ENCODE peak calls at places on chromosomes 12 and 14, in six cellular contexts. A is neural progenitor cell, Y is psoas muscle, O is heart left ventricle, F is adrenal gland, S is tibial artery. M is an unnamed sample.

GRCh38 chr14:68978550-68978911 is 571 bp downstream of the ACTN1 start:
- DNase-seq in Y (peak; percentile 77), A (peak; percentile 90), F (peak; percentile 78), O (peak; percentile 82), S (peak; percentile 86), M (no peak)

GRCh38 chr14:44847910-44848309 is 113.8 kb downstream of the KLHL28 start:
- DNase-seq in Y (no peak), F (no peak), O (no peak), S (no peak), A (no peak), M (peak; percentile 17)

GRCh38 chr14:59427653-59428578 is 37.3 kb downstream of the GPR135 start:
- DNase-seq in S (peak; percentile 90), O (peak; percentile 81), Y (peak; percentile 69), A (no peak), F (peak; percentile 79), M (no peak)

GRCh38 chr12:79274571-79275064 is 410.0 kb downstream of the SYT1 start:
- DNase-seq in F (no peak), O (no peak), Y (no peak), S (no peak), A (no peak), M (no peak)

GRCh38 chr12:51818567-51819300 is 29.8 kb downstream of the FIGNL2 start:
- DNase-seq in S (no peak), F (no peak), Y (peak; percentile 45), A (no peak), O (peak; percentile 6), M (no peak)

GRCh38 chr12:96294831-96295230 is 100.7 kb downstream of the ELK3 start:
- DNase-seq in S (no peak), F (no peak), O (no peak), A (no peak), Y (no peak), M (no peak)

GRCh38 chr14:49487238-49487637 is 98.9 kb downstream of the RPS29 start:
- DNase-seq in O (no peak), A (no peak), F (no peak), S (no peak), Y (no peak), M (no peak)

GRCh38 chr12:109946505-109946904 is 46.4 kb downstream of the TCHP start:
- DNase-seq in F (peak; percentile 58), S (no peak), A (peak; percentile 69), O (no peak), Y (no peak), M (no peak)

GRCh38 chr14:69685716-69686115 is 74.3 kb downstream of the SUSD6 start:
- DNase-seq in F (peak; percentile 89), Y (peak; percentile 87), A (no peak), O (peak; percentile 72), S (peak; percentile 77), M (peak; percentile 72)

GRCh38 chr12:27999521-27999920 is 27.0 kb upstream of the PTHLH start:
- DNase-seq in O (no peak), F (no peak), Y (no peak), S (no peak), A (no peak), M (peak; percentile 98)

GRCh38 chr12:7058163-7058845 is 2.2 kb upstream of the C1S start:
- DNase-seq in F (no peak), S (no peak), A (no peak), O (no peak), Y (no peak), M (no peak)

GRCh38 chr12:6538420-6539275 is 4.3 kb downstream of the GAPDH start:
- DNase-seq in A (no peak), F (peak; percentile 58), S (no peak), Y (no peak), O (no peak), M (peak; percentile 63)

GRCh38 chr12:57216014-57216891 is at the start of gene NXPH4:
- DNase-seq in Y (no peak), A (peak; percentile 70), S (no peak), F (no peak), O (peak; percentile 64), M (no peak)

GRCh38 chr12:50614167-50614762 is 109.5 kb downstream of the DIP2B start:
- DNase-seq in A (no peak), Y (no peak), O (no peak), S (no peak), F (no peak), M (peak; percentile 86)

GRCh38 chr12:116662612-116663144 is 75.2 kb downstream of the SPRING1 start:
- DNase-seq in A (peak; percentile 80), S (no peak), O (peak; percentile 67), Y (no peak), F (peak; percentile 55), M (no peak)

GRCh38 chr12:62006076-62006732 is 254.0 kb upstream of the USP15 start:
- DNase-seq in F (peak; percentile 52), A (peak; percentile 56), Y (no peak), O (no peak), S (no peak), M (peak; percentile 4)

GRCh38 chr14:35114036-35114435 is 7.8 kb downstream of the PPP2R3C start:
- DNase-seq in O (no peak), A (no peak), Y (no peak), F (no peak), S (no peak), M (no peak)

GRCh38 chr14:52266782-52267181 is 716 bp upstream of the PTGDR start:
- DNase-seq in Y (no peak), F (no peak), O (no peak), A (no peak), S (peak; percentile 63), M (no peak)

GRCh38 chr12:104426926-104427546 is 29.7 kb upstream of the CHST11 start:
- DNase-seq in Y (no peak), O (no peak), S (no peak), A (no peak), F (no peak), M (peak; percentile 76)

GRCh38 chr12:57195655-57196371 is 20.8 kb upstream of the NXPH4 start:
- DNase-seq in Y (no peak), S (no peak), F (no peak), A (no peak), O (no peak), M (no peak)

GRCh38 chr12:120067084-120067869 is 49.3 kb downstream of the RAB35 start:
- DNase-seq in S (no peak), Y (peak; percentile 8), A (no peak), O (no peak), F (no peak), M (no peak)
- H3K27me3 ChIP-seq in S (no peaks in the 10 kb centered on the region), Y (peaks cover 4% of the 10 kb centered on the region), A (no peaks in the 10 kb centered on the region), O (no peaks in the 10 kb centered on the region), F (no peaks in the 10 kb centered on the region), M (no peaks in the 10 kb centered on the region)

DNA sequence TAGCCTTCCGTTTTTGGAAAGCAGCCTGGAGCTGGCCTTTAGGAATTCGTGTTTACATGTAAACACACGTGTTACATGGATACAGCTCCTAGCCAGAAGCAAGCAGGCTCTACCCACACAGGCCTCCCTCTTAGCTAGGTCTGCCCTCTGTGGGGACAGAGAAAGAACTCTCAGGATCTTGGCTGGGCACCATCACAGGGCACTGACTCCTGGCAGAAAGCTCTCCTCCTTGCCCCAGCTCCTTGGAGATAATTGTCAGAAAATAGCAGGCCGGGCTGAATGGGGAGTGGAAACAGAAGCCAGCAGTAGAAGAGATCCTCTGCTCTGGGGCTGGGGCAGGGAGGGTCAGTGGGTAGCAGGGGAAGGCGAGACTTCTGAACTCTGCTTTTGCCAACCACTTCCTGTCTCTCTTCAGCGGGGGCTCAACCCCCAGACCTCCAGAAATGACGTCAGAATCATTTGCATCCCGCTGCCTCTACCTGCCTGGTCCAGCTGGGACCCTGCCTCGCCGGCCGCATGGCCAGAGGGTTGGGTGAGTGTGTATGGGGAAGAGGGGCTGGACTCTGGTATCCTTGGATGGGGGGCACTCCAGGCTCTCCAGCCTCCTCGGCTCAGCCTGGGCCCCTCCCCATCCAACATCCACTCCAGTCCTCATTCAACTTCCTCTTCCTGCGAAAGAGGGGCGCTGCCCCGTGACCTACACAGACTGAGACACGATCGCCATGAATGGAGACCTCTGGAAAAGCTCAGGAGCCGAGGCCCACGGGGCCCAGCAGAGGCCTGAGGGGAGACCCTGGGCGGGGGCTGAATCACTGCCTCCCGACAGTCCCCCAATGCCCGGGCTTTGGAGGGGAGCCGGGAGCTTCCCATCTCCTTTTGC is 650 bp upstream of the HOXC4 start:
- DNase-seq in Y (no peak), O (no peak), S (no peak), A (no peak), F (peak; percentile 57), M (no peak)
- H3K27me3 ChIP-seq in Y (no peaks in the 10 kb centered on the region), O (peaks cover 94% of the 10 kb centered on the region), S (no peaks in the 10 kb centered on the region), A (peaks cover 100% of the 10 kb centered on the region), F (no peaks in the 10 kb centered on the region), M (no peaks in the 10 kb centered on the region)

DNA sequence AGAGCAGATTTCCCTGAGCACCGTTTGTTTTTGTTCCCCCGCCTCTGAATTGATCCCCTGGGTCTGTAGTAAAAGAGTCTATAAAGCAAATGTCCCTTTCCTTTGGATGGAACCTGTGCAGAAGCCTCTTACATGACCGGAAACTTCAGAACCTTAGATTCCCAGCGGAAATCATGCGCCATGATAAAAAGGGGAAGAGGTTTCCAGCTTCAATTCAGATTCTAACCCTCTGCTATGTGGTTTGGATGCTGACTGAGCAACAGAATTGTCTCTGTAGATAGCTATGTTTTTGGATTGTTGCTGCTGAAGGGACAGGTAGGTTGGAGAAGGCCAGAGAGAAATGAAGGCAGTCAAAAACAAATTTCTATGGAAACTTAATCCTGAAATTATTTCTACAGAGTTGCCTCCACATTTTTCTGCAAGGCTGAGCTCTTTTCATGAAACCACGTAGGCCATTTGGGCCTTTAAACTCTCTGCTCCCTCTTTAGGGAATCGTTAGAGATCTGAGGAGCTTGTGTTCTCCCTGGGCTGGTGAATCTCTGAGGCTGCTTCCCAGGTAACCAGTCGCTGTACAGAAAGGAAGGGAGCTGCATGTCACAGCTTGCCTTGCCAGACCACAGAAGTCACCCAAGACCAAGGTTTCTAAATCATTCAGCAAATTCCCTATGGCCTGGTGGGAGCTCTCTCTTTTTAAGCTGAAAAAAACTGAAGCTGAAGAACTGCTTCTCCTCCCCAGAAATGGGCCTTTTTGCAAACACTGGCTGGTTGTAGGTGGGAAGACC is 28.7 kb upstream of the OR10P1 start:
- DNase-seq in A (no peak), Y (no peak), O (no peak), F (no peak), S (no peak), M (peak; percentile 32)
- H3K27me3 ChIP-seq in A (no peaks in the 10 kb centered on the region), Y (no peaks in the 10 kb centered on the region), O (peaks cover 12% of the 10 kb centered on the region), F (no peaks in the 10 kb centered on the region), S (no peaks in the 10 kb centered on the region), M (peaks cover 6% of the 10 kb centered on the region)

GRCh38 chr12:10070380-10070779 is 28.4 kb downstream of the CLEC1A start:
- DNase-seq in S (no peak), Y (no peak), O (no peak), F (no peak), A (no peak), M (no peak)

GRCh38 chr12:10069099-10069498 is 29.7 kb downstream of the CLEC1A start:
- DNase-seq in S (no peak), F (no peak), O (no peak), A (no peak), Y (no peak), M (no peak)

GRCh38 chr12:10067259-10067658 is 31.5 kb downstream of the CLEC1A start:
- DNase-seq in A (no peak), S (no peak), F (no peak), Y (no peak), O (no peak), M (no peak)

GRCh38 chr12:10067942-10068341 is 30.8 kb downstream of the CLEC1A start:
- DNase-seq in F (no peak), S (no peak), A (no peak), Y (no peak), O (no peak), M (no peak)

DNA sequence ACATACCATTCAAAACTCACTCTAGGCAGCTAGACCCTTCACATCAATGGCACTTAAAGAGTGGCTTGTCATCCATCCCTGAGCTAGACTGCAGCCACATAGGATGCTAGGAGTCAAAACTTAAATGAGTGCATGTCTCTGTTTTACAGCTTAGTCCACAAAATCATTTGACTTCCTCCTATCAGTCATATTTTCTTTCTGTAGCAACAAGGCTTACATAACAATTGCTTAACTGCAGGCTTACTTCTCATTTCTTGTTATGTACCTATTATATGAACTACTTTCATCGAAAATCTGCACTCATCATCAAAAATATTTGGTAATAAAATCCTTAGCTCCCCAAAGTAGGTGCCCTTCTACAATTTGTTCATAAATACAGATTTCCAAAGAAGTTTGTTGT is 30.2 kb downstream of the CLEC1A start:
- DNase-seq in Y (no peak), A (no peak), F (no peak), S (no peak), O (no peak), M (no peak)
- H3K27me3 ChIP-seq in Y (no peaks in the 10 kb centered on the region), A (no peaks in the 10 kb centered on the region), F (no peaks in the 10 kb centered on the region), S (no peaks in the 10 kb centered on the region), O (no peaks in the 10 kb centered on the region), M (no peaks in the 10 kb centered on the region)

M was measured in foreskin keratinocyte.